ENCODE peak calls at places on chromosome 20, in eight cellular contexts. X is CD4-positive, alpha-beta T cell; K is heart right ventricle; I is PC-9; P is SK-N-MC; S is tibial nerve; W is Karpas-422; U is body of pancreas. O is an unnamed sample.

GRCh38 chr20:771741-772464 is 3.6 kb upstream of the SLC52A3 start:
- DNase-seq in S (no peak), U (no peak), P (no peak), K (no peak), I (no peak), X (no peak), W (no peak), O (no peak)

GRCh38 chr20:57760698-57761412 is 51.0 kb upstream of the PMEPA1 start:
- DNase-seq in X (no peak), U (no peak), S (no peak), I (peak; percentile 20), K (no peak), W (peak; percentile 69), P (no peak), O (no peak)

GRCh38 chr20:54221996-54222890 is 14.4 kb downstream of the PFDN4 start:
- DNase-seq in X (no peak), S (no peak), I (no peak), W (no peak), K (no peak), P (no peak), U (peak; percentile 22), O (no peak)

GRCh38 chr20:53752971-53753879 is 159.6 kb upstream of the ZNF217 start:
- DNase-seq in U (no peak), K (no peak), X (no peak), I (peak; percentile 48), W (no peak), P (no peak), S (no peak), O (no peak)

GRCh38 chr20:17921774-17922173 is 46.8 kb downstream of the SNX5 start:
- DNase-seq in I (no peak), S (no peak), U (no peak), X (no peak), W (no peak), K (no peak), P (no peak), O (no peak)

GRCh38 chr20:41631826-41632225 is 13.6 kb upstream of the CHD6 start:
- DNase-seq in U (peak; percentile 41), W (peak; percentile 49), I (no peak), K (peak; percentile 47), P (no peak), S (no peak), X (no peak), O (peak; percentile 54)

GRCh38 chr20:62305765-62306431 is 3.1 kb downstream of the ADRM1 start:
- DNase-seq in I (peak; percentile 70), P (no peak), U (no peak), S (no peak), W (no peak), X (no peak), K (peak; percentile 12), O (no peak)

GRCh38 chr20:32189691-32190607 is 17.6 kb downstream of the PLAGL2 start:
- DNase-seq in K (peak; percentile 48), X (peak; percentile 27), S (no peak), I (no peak), W (no peak), P (no peak), U (no peak), O (no peak)

GRCh38 chr20:52959125-52959524 is 13.0 kb upstream of the TSHZ2 start:
- DNase-seq in X (no peak), K (no peak), U (peak; percentile 8), I (no peak), S (no peak), W (no peak), P (no peak), O (no peak)

GRCh38 chr20:5095454-5095853 is 24.3 kb downstream of the PCNA start:
- DNase-seq in I (no peak), K (no peak), X (no peak), P (no peak), U (no peak), S (no peak), W (peak; percentile 39), O (no peak)

GRCh38 chr20:31547017-31547675 is 32.9 kb downstream of the HM13 start:
- DNase-seq in U (peak; percentile 90), X (peak; percentile 61), K (peak; percentile 83), S (peak; percentile 69), W (peak; percentile 93), I (peak; percentile 82), P (no peak), O (peak; percentile 73)

GRCh38 chr20:32207211-32207625 is 325 bp downstream of the PLAGL2 start:
- DNase-seq in I (no peak), K (no peak), W (peak; percentile 64), P (no peak), S (no peak), U (no peak), X (no peak), O (no peak)

GRCh38 chr20:32333988-32334885 is 23.9 kb upstream of the ASXL1 start:
- DNase-seq in K (peak; percentile 68), S (no peak), I (peak; percentile 81), X (no peak), P (no peak), W (no peak), U (peak; percentile 71), O (peak; percentile 15)

GRCh38 chr20:44745560-44746366 is at the start of gene KCNK15:
- DNase-seq in W (no peak), P (no peak), S (no peak), X (no peak), U (peak; percentile 28), I (no peak), K (peak; percentile 50), O (no peak)

GRCh38 chr20:38275815-38276550 is 15.4 kb upstream of the KIAA1755 start:
- DNase-seq in K (no peak), U (no peak), I (peak; percentile 22), X (no peak), W (no peak), S (no peak), P (no peak), O (no peak)

GRCh38 chr20:1987826-1988225 is 6.0 kb downstream of the PDYN start:
- DNase-seq in P (no peak), X (no peak), S (no peak), K (no peak), U (no peak), W (no peak), I (no peak), O (no peak)

GRCh38 chr20:23412026-23412425 is 9.3 kb downstream of the NAPB start:
- DNase-seq in W (no peak), I (no peak), X (no peak), K (no peak), U (no peak), P (no peak), S (no peak), O (peak; percentile 50)

GRCh38 chr20:44785768-44786167 is 24.6 kb downstream of the RIMS4 start:
- DNase-seq in P (no peak), X (no peak), W (no peak), U (no peak), K (no peak), I (no peak), S (no peak), O (no peak)

GRCh38 chr20:1674361-1674760 is 16.8 kb upstream of the SIRPG start:
- DNase-seq in W (no peak), K (no peak), S (no peak), U (no peak), X (peak; percentile 25), I (no peak), P (no peak), O (no peak)

GRCh38 chr20:47397652-47398301 is 41.3 kb upstream of the ZMYND8 start:
- DNase-seq in S (no peak), U (peak; percentile 29), W (no peak), I (no peak), X (no peak), K (no peak), P (no peak), O (no peak)

GRCh38 chr20:33024609-33025317 is 6.7 kb upstream of the BPIFB6 start:
- DNase-seq in I (no peak), W (no peak), K (no peak), P (no peak), U (no peak), S (no peak), X (no peak), O (no peak)

GRCh38 chr20:32017711-32018251 is 7.5 kb downstream of the CCM2L start:
- DNase-seq in I (peak; percentile 69), S (no peak), X (peak; percentile 28), U (peak; percentile 85), W (peak; percentile 79), P (no peak), K (no peak), O (no peak)

GRCh38 chr20:61031101-61031830 is 220.8 kb upstream of the CDH4 start:
- DNase-seq in I (no peak), X (no peak), U (no peak), W (no peak), P (no peak), S (no peak), K (no peak), O (no peak)

DNA sequence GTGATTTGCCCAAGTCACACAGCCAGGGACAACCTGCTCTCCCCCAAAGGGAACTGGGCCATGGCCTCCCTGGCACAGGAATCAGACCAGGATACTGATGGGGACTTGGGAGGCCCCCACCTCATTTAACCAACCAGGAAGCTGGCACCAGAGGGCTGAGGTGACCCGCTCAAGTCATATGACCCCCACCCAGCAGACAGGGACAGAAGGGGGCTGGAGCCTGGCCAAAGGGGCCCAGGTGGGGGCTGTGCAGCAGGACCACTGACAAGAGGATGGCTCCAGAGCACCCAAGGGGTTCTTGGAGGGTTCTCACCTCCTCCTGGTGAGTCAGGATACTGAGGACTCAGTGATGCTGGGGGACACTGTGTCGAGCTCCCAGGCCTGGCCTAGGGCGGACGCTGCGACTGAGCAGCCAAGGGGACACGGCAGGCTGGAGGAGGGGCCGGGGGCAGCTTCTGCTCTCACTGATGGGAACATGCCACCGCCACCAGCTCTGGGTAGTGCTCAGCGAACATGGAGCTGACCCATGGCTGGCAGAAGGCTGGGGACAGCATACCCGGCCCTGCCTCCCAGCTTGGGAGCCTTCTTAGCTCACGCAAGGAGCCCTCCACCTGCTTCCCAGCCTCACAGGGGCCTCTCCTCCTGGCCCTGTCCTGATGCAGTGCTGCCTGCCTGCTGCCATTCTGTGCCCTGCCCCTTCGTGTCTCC is 1.2 kb downstream of the CST7 start:
- DNase-seq in P (no peak), X (no peak), I (no peak), S (no peak), K (no peak), W (no peak), U (no peak), O (no peak)
- H3K27ac ChIP-seq in P (no peak overlapping the region), X (peak overlapping the region; percentile 33), I (no peak overlapping the region), S (no peak overlapping the region), K (no peak overlapping the region), W (no peak overlapping the region), U (no peak overlapping the region), O (no peak overlapping the region)

GRCh38 chr20:39880890-39881289 is 808.1 kb downstream of the MAFB start:
- DNase-seq in U (no peak), P (no peak), S (no peak), W (peak; percentile 65), X (no peak), I (no peak), K (no peak), O (no peak)
- H3K9me3 ChIP-seq in U (no peaks in the 10 kb centered on the region), P (no peaks in the 10 kb centered on the region), S (no peaks in the 10 kb centered on the region), W (no peaks in the 10 kb centered on the region), X (no peaks in the 10 kb centered on the region), I (no peaks in the 10 kb centered on the region), K (peaks cover 8% of the 10 kb centered on the region), O (no peaks in the 10 kb centered on the region)

GRCh38 chr20:51462566-51463276 is 79.8 kb downstream of the NFATC2 start:
- DNase-seq in P (no peak), X (no peak), K (peak; percentile 85), S (peak; percentile 72), I (no peak), W (no peak), U (peak; percentile 49), O (peak; percentile 86)
- H3K27ac ChIP-seq in P (no peak overlapping the region), X (no peak overlapping the region), K (no peak overlapping the region), S (peak overlapping the region; percentile 66), I (no peak overlapping the region), W (peak overlapping the region; percentile 100), U (no peak overlapping the region), O (peak overlapping the region; percentile 60)

GRCh38 chr20:22180244-22180643 is 404.1 kb downstream of the FOXA2 start:
- DNase-seq in S (no peak), K (no peak), X (no peak), W (peak; percentile 67), P (no peak), U (no peak), I (no peak), O (no peak)
- H3K9me3 ChIP-seq in S (no peaks in the 10 kb centered on the region), K (peaks cover 10% of the 10 kb centered on the region), X (peaks cover 8% of the 10 kb centered on the region), W (no peaks in the 10 kb centered on the region), P (no peaks in the 10 kb centered on the region), U (no peaks in the 10 kb centered on the region), I (no peaks in the 10 kb centered on the region), O (no peaks in the 10 kb centered on the region)

O was measured in gastrocnemius medialis.